ENCODE peak calls at places on chromosomes 6 and 20, in four cellular contexts. B is ascending aorta; R is GM23338; A is CD4-positive, CD25-positive, alpha-beta regulatory T cell. V is an unnamed sample.

GRCh38 chr6:128763599-128764300 is 119.2 kb upstream of the LAMA2 start:
- DNase-seq in B (no peak), R (no peak), A (no peak), V (no peak)

GRCh38 chr6:169833258-169833794 is 81.9 kb downstream of the ERMARD start:
- DNase-seq in B (no peak), R (no peak), A (no peak), V (no peak)

GRCh38 chr20:5008743-5009142 is 7.4 kb upstream of the SLC23A2 start:
- DNase-seq in B (no peak), R (no peak), A (no peak), V (no peak)

GRCh38 chr20:9867196-9867980 is 28.5 kb upstream of the PAK5 start:
- DNase-seq in B (no peak), R (no peak), A (no peak), V (no peak)

GRCh38 chr6:44855562-44856494 is 468.3 kb downstream of the CDC5L start:
- DNase-seq in B (no peak), R (no peak), A (no peak), V (no peak)

GRCh38 chr20:10313701-10314100 is 95.1 kb downstream of the SNAP25 start:
- DNase-seq in B (no peak), R (no peak), A (no peak), V (no peak)

GRCh38 chr20:61303217-61303616 is 51.2 kb downstream of the CDH4 start:
- DNase-seq in B (no peak), R (no peak), A (no peak), V (no peak)

GRCh38 chr20:57400262-57400701 is 9.1 kb downstream of the RBM38 start:
- DNase-seq in B (no peak), R (no peak), A (peak), V (no peak)

GRCh38 chr6:148335582-148335981 is 7.1 kb upstream of the SASH1 start:
- DNase-seq in B (no peak), R (no peak), A (no peak), V (no peak)

GRCh38 chr20:24164360-24164759 is 175.8 kb upstream of the GGTLC1 start:
- DNase-seq in B (no peak), R (peak), A (peak), V (peak)

GRCh38 chr20:5844063-5844681 is 94.0 kb downstream of the SHLD1 start:
- DNase-seq in B (no peak), R (no peak), A (peak), V (peak)

GRCh38 chr20:44435630-44436335 is 39.9 kb upstream of the TTPAL start:
- DNase-seq in B (no peak), R (no peak), A (no peak), V (no peak)

GRCh38 chr20:12928755-12929401 is 79.9 kb upstream of the SPTLC3 start:
- DNase-seq in B (no peak), R (no peak), A (no peak), V (no peak)

GRCh38 chr6:97443408-97444080 is 160.5 kb upstream of the MMS22L start:
- DNase-seq in B (no peak), R (peak), A (no peak), V (no peak)

GRCh38 chr6:31528307-31528777 is 420 bp upstream of the MCCD1 start:
- DNase-seq in B (no peak), R (no peak), A (no peak), V (no peak)

GRCh38 chr20:18279231-18279630 is 9.1 kb upstream of the ZNF133 start:
- DNase-seq in B (no peak), R (no peak), A (no peak), V (no peak)

GRCh38 chr20:53298260-53298659 is 295.4 kb downstream of the ZNF217 start:
- DNase-seq in B (no peak), R (no peak), A (no peak), V (no peak)

GRCh38 chr6:79180082-79180481 is 54.4 kb downstream of the HMGN3 start:
- DNase-seq in B (no peak), R (no peak), A (no peak), V (no peak)

GRCh38 chr6:8238772-8239683 is 136.7 kb upstream of the EEF1E1 start:
- DNase-seq in B (no peak), R (peak), A (no peak), V (no peak)

GRCh38 chr20:62238569-62239277 is 402 bp downstream of the OSBPL2 start:
- DNase-seq in B (no peak), R (peak), A (peak), V (no peak)

GRCh38 chr6:74731204-74731603 is 474.6 kb downstream of the COL12A1 start:
- DNase-seq in B (no peak), R (no peak), A (no peak), V (no peak)

GRCh38 chr6:135162678-135163439 is 18.2 kb upstream of the MYB start:
- DNase-seq in B (no peak), R (peak), A (peak), V (no peak)

GRCh38 chr6:67606905-67607828 is 1027.9 kb upstream of the ADGRB3 start:
- DNase-seq in B (no peak), R (no peak), A (no peak), V (no peak)

GRCh38 chr6:72461144-72461543 is 160.7 kb upstream of the KCNQ5 start:
- DNase-seq in B (no peak), R (peak), A (no peak), V (no peak)

GRCh38 chr6:2133718-2134310 is 111.6 kb downstream of the GMDS start:
- DNase-seq in B (no peak), R (no peak), A (no peak), V (no peak)

DNA sequence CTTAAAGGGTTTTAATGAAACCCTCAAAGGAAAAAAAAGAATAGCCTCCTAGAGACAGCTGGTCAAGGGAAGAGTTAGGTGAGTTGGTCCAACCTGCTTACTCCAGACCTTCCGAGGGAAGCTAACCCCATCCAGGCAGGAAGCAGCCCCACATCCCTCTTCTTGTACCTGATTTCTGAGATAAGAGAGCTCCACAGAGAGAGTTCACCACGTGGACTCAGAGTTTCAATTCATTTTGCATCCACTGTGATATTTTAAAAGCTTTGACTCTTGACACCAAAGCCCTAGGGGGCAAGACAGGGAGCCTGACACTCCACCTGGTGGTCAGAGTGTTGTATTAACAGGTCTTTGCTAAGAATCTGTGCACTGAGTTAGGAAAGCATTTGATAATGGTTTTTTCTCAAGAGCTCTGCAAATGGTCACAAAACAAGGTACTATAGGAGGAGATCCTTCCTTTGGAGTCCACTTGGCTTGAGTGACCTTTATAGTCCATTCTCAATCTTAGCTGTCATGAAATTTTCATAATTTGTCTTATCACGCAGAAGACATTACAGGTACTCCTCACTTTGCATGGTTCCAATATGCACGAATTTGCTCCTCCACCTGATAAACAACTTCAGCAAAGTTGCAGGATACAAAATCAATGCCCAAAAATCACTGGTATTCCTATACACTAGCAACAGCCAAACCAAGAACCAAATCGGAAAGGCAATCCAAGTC is 56.1 kb upstream of the RIPOR2 start:
- DNase-seq in B (no peak), R (peak), A (peak), V (peak)
- H3K4me3 ChIP-seq in B (no peak), R (no peak), A (peak), V (no peak)

GRCh38 chr6:21597706-21598273 is 4.2 kb downstream of the SOX4 start:
- DNase-seq in B (no peak), R (no peak), A (no peak), V (no peak)

GRCh38 chr6:21597243-21597682 is 3.7 kb downstream of the SOX4 start:
- DNase-seq in B (no peak), R (no peak), A (no peak), V (no peak)

GRCh38 chr6:21599074-21599639 is 5.6 kb downstream of the SOX4 start:
- DNase-seq in B (no peak), R (peak), A (no peak), V (no peak)

GRCh38 chr6:21596379-21597242 is 3.1 kb downstream of the SOX4 start:
- DNase-seq in B (no peak), R (peak), A (peak), V (peak)

DNA sequence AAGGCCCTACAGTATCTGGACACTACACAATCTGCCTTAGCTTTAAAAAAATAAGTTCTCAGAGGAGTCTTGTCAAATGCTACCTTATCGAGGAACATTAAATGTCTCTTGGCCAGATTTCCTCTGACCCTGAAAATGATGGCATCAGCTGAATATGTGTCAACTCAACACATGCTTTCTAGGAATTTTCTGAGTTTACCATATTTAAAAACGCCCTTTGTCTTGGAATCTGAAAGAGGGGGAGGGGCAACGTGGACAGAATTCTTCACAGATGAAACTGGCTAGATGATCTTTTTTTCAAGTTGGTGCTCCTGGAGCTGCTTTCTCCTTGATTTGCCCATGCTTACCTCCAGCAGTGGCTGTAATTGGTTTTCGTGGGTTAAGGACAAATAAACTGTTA is 5.1 kb downstream of the SOX4 start:
- DNase-seq in B (no peak), R (peak), A (no peak), V (no peak)
- H3K4me3 ChIP-seq in B (peak), R (peak), A (peak), V (peak)

GRCh38 chr20:14780508-14780907 is 443.1 kb upstream of the FLRT3 start:
- DNase-seq in B (no peak), R (no peak), A (no peak), V (no peak)
- H3K4me3 ChIP-seq in B (no peak), R (no peak), A (no peak), V (no peak)

GRCh38 chr6:109058620-109059019 is 36.0 kb downstream of the SESN1 start:
- DNase-seq in B (no peak), R (no peak), A (no peak), V (no peak)

GRCh38 chr6:109060585-109060984 is 34.1 kb downstream of the SESN1 start:
- DNase-seq in B (no peak), R (no peak), A (no peak), V (no peak)

GRCh38 chr6:109062216-109062615 is 32.4 kb downstream of the SESN1 start:
- DNase-seq in B (no peak), R (no peak), A (no peak), V (no peak)

GRCh38 chr6:109059148-109059547 is 35.5 kb downstream of the SESN1 start:
- DNase-seq in B (no peak), R (no peak), A (no peak), V (no peak)

DNA sequence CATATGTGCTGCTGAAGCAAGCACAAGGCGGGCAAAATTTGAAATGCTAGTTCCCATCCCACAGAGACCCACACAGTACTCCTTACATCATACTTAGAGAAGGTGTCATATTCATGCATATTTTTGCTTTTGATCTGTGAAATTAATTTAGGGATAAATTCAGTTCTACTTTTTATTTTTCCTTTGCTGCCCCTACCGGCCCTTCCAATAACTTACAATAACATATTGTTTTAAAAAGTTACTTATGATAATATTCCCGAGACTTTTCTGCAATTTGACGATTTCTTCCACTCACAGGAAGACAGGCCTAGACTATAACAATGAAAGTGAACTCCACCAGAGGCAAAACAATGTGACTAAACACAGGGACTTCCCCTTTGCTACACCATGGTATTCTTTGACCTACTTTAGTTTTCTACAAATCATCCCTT is 35.0 kb downstream of the SESN1 start:
- DNase-seq in B (no peak), R (no peak), A (peak), V (no peak)
- H3K4me3 ChIP-seq in B (no peak), R (no peak), A (peak), V (no peak)

GRCh38 chr6:111870751-111871064 is 2.5 kb downstream of the FYN start:
- DNase-seq in B (no peak), R (no peak), A (no peak), V (no peak)

GRCh38 chr6:111872521-111873177 is 603 bp downstream of the FYN start:
- DNase-seq in B (no peak), R (no peak), A (peak), V (no peak)

GRCh38 chr6:111871207-111871606 is 2.0 kb downstream of the FYN start:
- DNase-seq in B (no peak), R (no peak), A (peak), V (peak)

GRCh38 chr6:111871725-111872520 is 1.3 kb downstream of the FYN start:
- DNase-seq in B (no peak), R (peak), A (peak), V (peak)

GRCh38 chr6:111870054-111870750 is 3.0 kb downstream of the FYN start:
- DNase-seq in B (no peak), R (peak), A (peak), V (peak)
- H3K4me3 ChIP-seq in B (peak), R (peak), A (peak), V (peak)

GRCh38 chr6:161394437-161394836 is 120.6 kb upstream of the AGPAT4 start:
- DNase-seq in B (no peak), R (no peak), A (no peak), V (no peak)
- H3K4me3 ChIP-seq in B (no peak), R (no peak), A (no peak), V (no peak)

V was measured in Jurkat, Clone E6-1.